ENCODE peak calls at places on chromosomes 12 and 14, in seven cellular contexts. L is stimulated activated CD8-positive, alpha-beta memory T cell treated with anti-CD3 and anti-CD28 coated beads, Interleukin-15, amount 100 ng/mL, for 24 hours; W is neural progenitor cell; X is HCT116; N is AG04449; F is cortex of kidney; V is Calu3. A is an unnamed sample.

GRCh38 chr14:64700290-64700689 is 3.9 kb upstream of the PLEKHG3 start:
- DNase-seq in L (no peak), W (no peak), X (no peak), N (no peak), F (no peak), V (no peak), A (no peak)

GRCh38 chr14:88049271-88049670 is 44.3 kb downstream of the GPR65 start:
- DNase-seq in L (no peak), W (no peak), X (no peak), N (no peak), F (no peak), V (no peak), A (no peak)

GRCh38 chr14:20499108-20499507 is 6.2 kb upstream of the RNASE10 start:
- DNase-seq in L (no peak), W (no peak), X (no peak), N (no peak), F (no peak), V (no peak), A (no peak)

GRCh38 chr12:27635349-27635972 is 60.8 kb upstream of the REP15 start:
- DNase-seq in L (no peak), W (peak), X (peak), N (no peak), F (no peak), V (peak), A (no peak)

GRCh38 chr14:100661340-100661712 is 65.4 kb upstream of the DLK1 start:
- DNase-seq in L (no peak), W (no peak), X (no peak), N (no peak), F (no peak), V (no peak), A (no peak)

GRCh38 chr14:74979442-74980397 is 23.0 kb upstream of the EIF2B2 start:
- DNase-seq in L (no peak), W (peak), X (no peak), N (no peak), F (no peak), V (no peak), A (no peak)

GRCh38 chr14:31998220-31998559 is 78.9 kb upstream of the ARHGAP5 start:
- DNase-seq in L (no peak), W (no peak), X (no peak), N (no peak), F (no peak), V (no peak), A (no peak)

GRCh38 chr14:78448483-78449094 is 278.4 kb downstream of the NRXN3 start:
- DNase-seq in L (no peak), W (peak), X (peak), N (no peak), F (no peak), V (peak), A (no peak)

A was measured in mesothelial cell of epicardium.